ENCODE peak calls at places on chromosomes 13 and 19, in four cellular contexts. S is AG08395, F is GM06990, W is NCI-H2029 treated with DMSO at 0.1 percent for 48 hours. H is an unnamed sample.

GRCh38 chr19:7701654-7702457 is at the start of gene FCER2:
- DNase-seq in S (no peak), F (peak), W (no peak), H (no peak)

GRCh38 chr13:99265162-99265822 is 7.1 kb upstream of the GPR18 start:
- DNase-seq in W (no peak), F (no peak), S (no peak), H (no peak)

GRCh38 chr19:37218592-37218935 is 550 bp downstream of the ZNF383 start:
- DNase-seq in W (no peak), F (no peak), S (no peak), H (no peak)

GRCh38 chr19:28514166-28514565 is 698.8 kb downstream of the UQCRFS1 start:
- DNase-seq in W (no peak), S (no peak), F (no peak), H (no peak)

GRCh38 chr13:68056816-68057710 is 826.9 kb upstream of the PCDH9 start:
- DNase-seq in W (no peak), S (no peak), F (no peak), H (no peak)

GRCh38 chr13:103386341-103386740 is 320.1 kb upstream of the SLC10A2 start:
- DNase-seq in S (no peak), W (no peak), F (no peak), H (no peak)

GRCh38 chr19:38665950-38666661 is 18.7 kb downstream of the ACTN4 start:
- DNase-seq in S (peak), W (no peak), F (no peak), H (no peak)

GRCh38 chr19:4279530-4280422 is 710 bp downstream of the SHD start:
- DNase-seq in W (no peak), S (no peak), F (no peak), H (no peak)

GRCh38 chr19:56137405-56137804 is 3.7 kb upstream of the ZNF444 start:
- DNase-seq in F (no peak), S (no peak), W (peak), H (no peak)

H was measured in occipital lobe.